ENCODE peak calls at places on chromosomes 1 and 21, in five cellular contexts. I is ureter; T is stimulated activated CD8-positive, alpha-beta memory T cell treated with anti-CD3 and anti-CD28 coated beads, Interleukin-2, amount 100 ng/mL, for 48 hours; M is left colon; X is nephron progenitor cell. H is an unnamed sample.

GRCh38 chr1:12528021-12528852 is 89.8 kb downstream of the DHRS3 start:
- DNase-seq in X (no peak), M (peak), I (peak), T (no peak), H (peak)

GRCh38 chr21:46549650-46550049 is 55.2 kb downstream of the S100B start:
- DNase-seq in I (no peak), X (no peak), T (no peak), M (no peak), H (peak)

GRCh38 chr1:93919780-93920179 is 10.6 kb upstream of the GCLM start:
- DNase-seq in T (no peak), X (no peak), I (no peak), M (no peak), H (peak)

GRCh38 chr1:51234721-51235425 is 1.2 kb upstream of the RNF11 start:
- DNase-seq in T (peak), X (no peak), M (peak), I (peak), H (no peak)

GRCh38 chr1:61175976-61176375 is 93.6 kb downstream of the NFIA start:
- DNase-seq in M (no peak), T (no peak), I (no peak), X (no peak), H (no peak)

GRCh38 chr1:161486806-161487482 is 18.3 kb upstream of the FCGR2A start:
- DNase-seq in I (no peak), M (no peak), X (peak), T (peak), H (peak)

GRCh38 chr1:6279721-6280383 is 19.0 kb upstream of the GPR153 start:
- DNase-seq in M (no peak), I (no peak), X (no peak), T (no peak), H (peak)

GRCh38 chr1:11590395-11590794 is 63.8 kb downstream of the FBXO2 start:
- DNase-seq in I (no peak), T (no peak), M (no peak), X (no peak), H (peak)

GRCh38 chr1:229972600-229973296 is 94.3 kb upstream of the GALNT2 start:
- DNase-seq in M (no peak), X (no peak), T (no peak), I (no peak), H (peak)

GRCh38 chr21:35491114-35491513 is 442.0 kb upstream of the RUNX1 start:
- DNase-seq in X (peak), M (no peak), I (no peak), T (no peak), H (no peak)

GRCh38 chr1:38029081-38029681 is 16.6 kb downstream of the UTP11 start:
- DNase-seq in X (peak), M (no peak), I (no peak), T (no peak), H (peak)

GRCh38 chr1:226181996-226182714 is 4.4 kb downstream of the ACBD3 start:
- DNase-seq in T (no peak), X (peak), I (no peak), M (peak), H (peak)

GRCh38 chr1:116918714-116919357 is 9.1 kb downstream of the PTGFRN start:
- DNase-seq in X (no peak), T (no peak), M (no peak), I (peak), H (no peak)

GRCh38 chr1:20429296-20429695 is 56.7 kb downstream of the CAMK2N1 start:
- DNase-seq in M (no peak), T (no peak), X (no peak), I (no peak), H (no peak)